ENCODE peak calls at places on chromosomes 6 and 20, in four cellular contexts. One of them, this sample, is unnamed.

GRCh38 chr20:17976305-17976704 is 7.5 kb downstream of the MGME1 start:
- DNase-seq in GM12878: no peak
- DNase-seq in A549: no peak
- DNase-seq in K562: no peak
- DNase-seq in this sample: no peak

GRCh38 chr6:160279850-160280249 is 21.2 kb upstream of the SLC22A2 start:
- DNase-seq in GM12878: no peak
- DNase-seq in A549: no peak
- DNase-seq in K562: no peak
- DNase-seq in this sample: no peak

GRCh38 chr6:124888581-124889371 is 73.5 kb upstream of the RNF217 start:
- DNase-seq in GM12878: no peak
- DNase-seq in A549: no peak
- DNase-seq in K562: no peak
- DNase-seq in this sample: no peak

GRCh38 chr6:46862381-46862780 is 59.4 kb downstream of the ADGRF5 start:
- DNase-seq in GM12878: no peak
- DNase-seq in A549: no peak
- DNase-seq in K562: no peak
- DNase-seq in this sample: no peak

GRCh38 chr6:79635179-79635578 is 4.0 kb downstream of the SH3BGRL2 start:
- DNase-seq in GM12878: no peak
- DNase-seq in A549: no peak
- DNase-seq in K562: no peak
- DNase-seq in this sample: no peak

GRCh38 chr6:47967843-47968242 is 143.2 kb downstream of the PTCHD4 start:
- DNase-seq in GM12878: no peak
- DNase-seq in A549: no peak
- DNase-seq in K562: no peak
- DNase-seq in this sample: no peak

GRCh38 chr6:56552212-56553130 is 90.2 kb downstream of the DST start:
- DNase-seq in GM12878: no peak
- DNase-seq in A549: no peak
- DNase-seq in K562: no peak
- DNase-seq in this sample: no peak

GRCh38 chr6:80366721-80367120 is 260.2 kb downstream of the BCKDHB start:
- DNase-seq in GM12878: no peak
- DNase-seq in A549: no peak
- DNase-seq in K562: no peak
- DNase-seq in this sample: no peak

GRCh38 chr6:155687645-155688044 is 232.0 kb upstream of the NOX3 start:
- DNase-seq in GM12878: no peak
- DNase-seq in A549: no peak
- DNase-seq in K562: no peak
- DNase-seq in this sample: no peak

GRCh38 chr6:74936886-74937285 is 269.0 kb downstream of the COL12A1 start:
- DNase-seq in GM12878: no peak
- DNase-seq in A549: no peak
- DNase-seq in K562: no peak
- DNase-seq in this sample: no peak

GRCh38 chr6:169746556-169746955 is 4.8 kb downstream of the DYNLT2 start:
- DNase-seq in GM12878: no peak
- DNase-seq in A549: no peak
- DNase-seq in K562: no peak
- DNase-seq in this sample: no peak

GRCh38 chr20:50870572-50871161 is 60.6 kb downstream of the ADNP start:
- DNase-seq in GM12878: no peak
- DNase-seq in A549: no peak
- DNase-seq in K562: no peak
- DNase-seq in this sample: peak; percentile 73

GRCh38 chr6:155455766-155456165 is at the start of gene NOX3:
- DNase-seq in GM12878: no peak
- DNase-seq in A549: no peak
- DNase-seq in K562: no peak
- DNase-seq in this sample: no peak

GRCh38 chr6:131210469-131210868 is 75.2 kb downstream of the AKAP7 start:
- DNase-seq in GM12878: no peak
- DNase-seq in A549: no peak
- DNase-seq in K562: no peak
- DNase-seq in this sample: no peak

GRCh38 chr20:59246691-59247090 is 53.7 kb upstream of the EDN3 start:
- DNase-seq in GM12878: no peak
- DNase-seq in A549: no peak
- DNase-seq in K562: no peak
- DNase-seq in this sample: no peak

GRCh38 chr20:10332656-10333421 is 101.2 kb downstream of the MKKS start:
- DNase-seq in GM12878: no peak
- DNase-seq in A549: no peak
- DNase-seq in K562: no peak
- DNase-seq in this sample: no peak

GRCh38 chr6:106145741-106146227 is 59.6 kb downstream of the PRDM1 start:
- DNase-seq in GM12878: peak; percentile 66
- DNase-seq in A549: no peak
- DNase-seq in K562: no peak
- DNase-seq in this sample: no peak

GRCh38 chr20:63522091-63522868 is 1.7 kb downstream of the PPDPF start:
- DNase-seq in GM12878: no peak
- DNase-seq in A549: no peak
- DNase-seq in K562: no peak
- DNase-seq in this sample: no peak

GRCh38 chr6:126174697-126175096 is 165.2 kb upstream of the CENPW start:
- DNase-seq in GM12878: no peak
- DNase-seq in A549: no peak
- DNase-seq in K562: no peak
- DNase-seq in this sample: no peak

GRCh38 chr6:44064089-44064947 is 62.9 kb downstream of the MRPL14 start:
- DNase-seq in GM12878: no peak
- DNase-seq in A549: peak; percentile 69
- DNase-seq in K562: peak; percentile 61
- DNase-seq in this sample: peak; percentile 56

GRCh38 chr6:125363360-125364121 is 61.8 kb upstream of the HDDC2 start:
- DNase-seq in GM12878: no peak
- DNase-seq in A549: no peak
- DNase-seq in K562: no peak
- DNase-seq in this sample: peak; percentile 10

GRCh38 chr20:48592107-48592940 is 235.5 kb downstream of the PREX1 start:
- DNase-seq in GM12878: no peak
- DNase-seq in A549: no peak
- DNase-seq in K562: no peak
- DNase-seq in this sample: no peak

GRCh38 chr20:1883986-1884385 is 11.2 kb upstream of the SIRPA start:
- DNase-seq in GM12878: no peak
- DNase-seq in A549: no peak
- DNase-seq in K562: no peak
- DNase-seq in this sample: no peak

GRCh38 chr20:574297-574942 is 30.8 kb upstream of the CSNK2A1 start:
- DNase-seq in GM12878: no peak
- DNase-seq in A549: no peak
- DNase-seq in K562: no peak
- DNase-seq in this sample: no peak

GRCh38 chr6:40188931-40189330 is 254.7 kb upstream of the MOCS1 start:
- DNase-seq in GM12878: no peak
- DNase-seq in A549: no peak
- DNase-seq in K562: no peak
- DNase-seq in this sample: no peak

GRCh38 chr6:154408906-154409500 is 52.4 kb upstream of the IPCEF1 start:
- DNase-seq in GM12878: no peak
- DNase-seq in A549: peak; percentile 43
- DNase-seq in K562: no peak
- DNase-seq in this sample: no peak

GRCh38 chr6:114764866-114765265 is 422.0 kb upstream of the HS3ST5 start:
- DNase-seq in GM12878: no peak
- DNase-seq in A549: no peak
- DNase-seq in K562: no peak
- DNase-seq in this sample: no peak

GRCh38 chr20:33656783-33657703 is 5.1 kb upstream of the C20orf144 start:
- DNase-seq in GM12878: no peak
- DNase-seq in A549: no peak
- DNase-seq in K562: no peak
- DNase-seq in this sample: no peak

DNA sequence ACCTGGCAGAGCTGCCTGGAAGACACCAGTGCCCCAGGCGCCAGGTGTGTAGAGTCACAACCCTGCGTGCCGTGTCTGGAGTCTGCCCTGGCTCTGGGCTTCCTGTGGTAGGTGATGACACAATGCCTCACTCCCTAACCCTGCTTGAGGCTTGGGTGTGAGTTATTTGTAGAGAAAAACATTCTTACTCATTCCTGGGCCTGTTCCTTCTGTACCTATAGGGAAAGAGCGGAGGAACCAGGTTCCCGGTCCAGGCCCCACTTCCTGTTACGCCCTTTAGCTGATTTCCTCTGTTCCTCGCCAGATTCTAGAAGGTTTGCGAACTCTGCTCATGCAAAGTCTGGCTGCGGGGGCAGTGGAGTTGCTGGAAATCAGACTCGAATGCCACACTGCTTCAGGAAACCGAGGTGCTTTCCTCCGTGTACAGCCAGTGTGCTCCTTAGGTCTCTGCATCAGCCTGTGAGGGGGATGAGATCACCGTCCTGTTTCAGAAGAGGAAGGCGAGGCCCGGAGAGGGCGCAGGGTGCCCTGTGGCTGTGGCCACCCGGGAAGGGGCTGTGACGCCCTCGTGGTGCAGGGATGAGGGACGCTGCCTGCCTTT is 67.1 kb upstream of the DUSP22 start:
- DNase-seq in GM12878: peak; percentile 72
- DNase-seq in A549: no peak
- DNase-seq in K562: no peak
- DNase-seq in this sample: no peak
- TF ChIP-seq CHD4 in GM12878: no peak
- TF ChIP-seq CHD4 in A549: no peak
- TF ChIP-seq CHD4 in K562: no peak
- TF ChIP-seq CHD4 in this sample: no peak

DNA sequence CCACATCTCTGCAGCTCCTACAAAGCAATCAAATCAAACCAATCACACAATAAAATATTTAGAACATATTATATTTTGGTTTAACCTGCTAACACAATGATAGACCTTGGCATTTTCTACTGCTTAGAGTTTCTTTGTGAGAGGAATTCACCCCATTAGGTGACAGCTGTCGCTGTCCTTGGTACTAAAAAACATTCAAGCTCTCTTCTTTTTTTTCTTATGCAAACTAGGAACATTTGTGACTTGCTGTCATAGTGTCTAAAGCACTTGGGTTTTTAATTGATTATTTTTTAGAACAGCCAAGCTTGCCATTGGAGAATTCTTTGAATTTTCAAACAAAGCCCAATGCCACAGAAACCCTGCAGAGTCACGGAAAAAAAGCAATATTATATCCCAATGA is 46.4 kb downstream of the CNR1 start:
- DNase-seq in GM12878: no peak
- DNase-seq in A549: no peak
- DNase-seq in K562: no peak
- DNase-seq in this sample: peak; percentile 4
- TF ChIP-seq CHD4 in GM12878: no peak
- TF ChIP-seq CHD4 in A549: no peak
- TF ChIP-seq CHD4 in K562: no peak
- TF ChIP-seq CHD4 in this sample: no peak

DNA sequence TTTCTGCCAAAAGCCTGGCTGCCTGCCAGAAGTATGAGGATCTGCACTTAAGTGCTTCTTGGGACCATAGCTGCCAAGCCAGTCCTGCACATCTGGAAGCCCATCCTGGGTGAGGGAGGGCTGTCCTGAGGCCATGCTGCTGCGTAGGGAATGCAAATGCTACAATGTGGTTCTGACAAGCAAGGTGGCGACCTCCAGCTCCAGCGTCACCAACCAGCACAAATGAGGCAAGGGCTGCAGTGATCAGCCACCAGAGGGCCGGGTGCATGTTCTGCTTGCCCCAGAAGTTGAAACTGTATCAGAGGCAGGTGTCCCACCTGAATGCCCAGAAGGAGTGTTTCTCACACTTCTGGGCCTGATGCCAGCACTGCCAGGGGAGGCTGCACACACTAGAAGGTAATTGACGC is 99.1 kb upstream of the KCNQ5 start:
- DNase-seq in GM12878: no peak
- DNase-seq in A549: peak; percentile 1
- DNase-seq in K562: peak; percentile 14
- DNase-seq in this sample: peak; percentile 9
- TF ChIP-seq CHD4 in GM12878: no peak
- TF ChIP-seq CHD4 in A549: no peak
- TF ChIP-seq CHD4 in K562: no peak
- TF ChIP-seq CHD4 in this sample: no peak

GRCh38 chr20:5077761-5078387 is 41.9 kb downstream of the PCNA start:
- DNase-seq in GM12878: no peak
- DNase-seq in A549: no peak
- DNase-seq in K562: no peak
- DNase-seq in this sample: no peak
- TF ChIP-seq CHD4 in GM12878: no peak
- TF ChIP-seq CHD4 in A549: no peak
- TF ChIP-seq CHD4 in K562: no peak
- TF ChIP-seq CHD4 in this sample: no peak

GRCh38 chr6:137736919-137737318 is 130.1 kb upstream of the TNFAIP3 start:
- DNase-seq in GM12878: no peak
- DNase-seq in A549: no peak
- DNase-seq in K562: no peak
- DNase-seq in this sample: no peak
- TF ChIP-seq CHD4 in GM12878: no peak
- TF ChIP-seq CHD4 in A549: no peak
- TF ChIP-seq CHD4 in K562: no peak
- TF ChIP-seq CHD4 in this sample: no peak

This sample was measured in HepG2.